ENCODE peak calls at places on chromosomes 5 and 9, in four cellular contexts. One of them, this sample, is unnamed.

GRCh38 chr5:176535655-176536131 is 1.5 kb downstream of the RNF44 start:
- DNase-seq in stimulated activated CD4-positive, alpha-beta T cell treated with anti-CD3 and anti-CD28 coated beads, Interleukin-4, amount 100 ng/mL, for 24 hours: no peak
- DNase-seq in occipital lobe: no peak
- DNase-seq in foreskin fibroblast: peak
- DNase-seq in this sample: no peak

GRCh38 chr9:106622148-106622547 is 240.8 kb upstream of the ZNF462 start:
- DNase-seq in stimulated activated CD4-positive, alpha-beta T cell treated with anti-CD3 and anti-CD28 coated beads, Interleukin-4, amount 100 ng/mL, for 24 hours: no peak
- DNase-seq in occipital lobe: no peak
- DNase-seq in foreskin fibroblast: no peak
- DNase-seq in this sample: peak

GRCh38 chr5:79929095-79929494 is 62.0 kb downstream of the MTX3 start:
- DNase-seq in stimulated activated CD4-positive, alpha-beta T cell treated with anti-CD3 and anti-CD28 coated beads, Interleukin-4, amount 100 ng/mL, for 24 hours: no peak
- DNase-seq in occipital lobe: no peak
- DNase-seq in foreskin fibroblast: no peak
- DNase-seq in this sample: no peak

GRCh38 chr5:97641081-97641480 is 458.0 kb upstream of the RIOK2 start:
- DNase-seq in foreskin fibroblast: peak
- DNase-seq in occipital lobe: no peak
- DNase-seq in stimulated activated CD4-positive, alpha-beta T cell treated with anti-CD3 and anti-CD28 coated beads, Interleukin-4, amount 100 ng/mL, for 24 hours: no peak
- DNase-seq in this sample: no peak

GRCh38 chr5:154367101-154367500 is 78.7 kb upstream of the SAP30L start:
- DNase-seq in occipital lobe: no peak
- DNase-seq in stimulated activated CD4-positive, alpha-beta T cell treated with anti-CD3 and anti-CD28 coated beads, Interleukin-4, amount 100 ng/mL, for 24 hours: no peak
- DNase-seq in foreskin fibroblast: peak
- DNase-seq in this sample: no peak

GRCh38 chr5:81428866-81429265 is 34.9 kb upstream of the ACOT12 start:
- DNase-seq in stimulated activated CD4-positive, alpha-beta T cell treated with anti-CD3 and anti-CD28 coated beads, Interleukin-4, amount 100 ng/mL, for 24 hours: no peak
- DNase-seq in foreskin fibroblast: no peak
- DNase-seq in occipital lobe: no peak
- DNase-seq in this sample: no peak

GRCh38 chr5:86861514-86861913 is 243.8 kb downstream of the COX7C start:
- DNase-seq in foreskin fibroblast: no peak
- DNase-seq in occipital lobe: no peak
- DNase-seq in stimulated activated CD4-positive, alpha-beta T cell treated with anti-CD3 and anti-CD28 coated beads, Interleukin-4, amount 100 ng/mL, for 24 hours: no peak
- DNase-seq in this sample: no peak

GRCh38 chr5:153654892-153655520 is 164.5 kb downstream of the GRIA1 start:
- DNase-seq in occipital lobe: no peak
- DNase-seq in foreskin fibroblast: peak
- DNase-seq in stimulated activated CD4-positive, alpha-beta T cell treated with anti-CD3 and anti-CD28 coated beads, Interleukin-4, amount 100 ng/mL, for 24 hours: no peak
- DNase-seq in this sample: no peak

GRCh38 chr5:76521240-76521758 is 101.9 kb downstream of the F2RL2 start:
- DNase-seq in occipital lobe: no peak
- DNase-seq in stimulated activated CD4-positive, alpha-beta T cell treated with anti-CD3 and anti-CD28 coated beads, Interleukin-4, amount 100 ng/mL, for 24 hours: peak
- DNase-seq in foreskin fibroblast: peak
- DNase-seq in this sample: no peak

GRCh38 chr5:93010626-93011025 is 570.4 kb downstream of the NR2F1-AS1 start:
- DNase-seq in occipital lobe: no peak
- DNase-seq in foreskin fibroblast: no peak
- DNase-seq in stimulated activated CD4-positive, alpha-beta T cell treated with anti-CD3 and anti-CD28 coated beads, Interleukin-4, amount 100 ng/mL, for 24 hours: no peak
- DNase-seq in this sample: no peak

GRCh38 chr9:126327016-126327749 is 554 bp downstream of the MVB12B start:
- DNase-seq in occipital lobe: no peak
- DNase-seq in stimulated activated CD4-positive, alpha-beta T cell treated with anti-CD3 and anti-CD28 coated beads, Interleukin-4, amount 100 ng/mL, for 24 hours: peak
- DNase-seq in foreskin fibroblast: peak
- DNase-seq in this sample: no peak

GRCh38 chr5:114192108-114192507 is 169.8 kb upstream of the KCNN2 start:
- DNase-seq in stimulated activated CD4-positive, alpha-beta T cell treated with anti-CD3 and anti-CD28 coated beads, Interleukin-4, amount 100 ng/mL, for 24 hours: no peak
- DNase-seq in foreskin fibroblast: peak
- DNase-seq in occipital lobe: no peak
- DNase-seq in this sample: no peak

GRCh38 chr5:78300464-78301045 is 6.1 kb upstream of the AP3B1 start:
- DNase-seq in foreskin fibroblast: peak
- DNase-seq in occipital lobe: no peak
- DNase-seq in stimulated activated CD4-positive, alpha-beta T cell treated with anti-CD3 and anti-CD28 coated beads, Interleukin-4, amount 100 ng/mL, for 24 hours: no peak
- DNase-seq in this sample: no peak

GRCh38 chr5:175846332-175846731 is 25.0 kb upstream of the CPLX2 start:
- DNase-seq in occipital lobe: no peak
- DNase-seq in foreskin fibroblast: no peak
- DNase-seq in stimulated activated CD4-positive, alpha-beta T cell treated with anti-CD3 and anti-CD28 coated beads, Interleukin-4, amount 100 ng/mL, for 24 hours: no peak
- DNase-seq in this sample: no peak

GRCh38 chr5:79886456-79886855 is 104.6 kb downstream of the MTX3 start:
- DNase-seq in occipital lobe: no peak
- DNase-seq in foreskin fibroblast: no peak
- DNase-seq in stimulated activated CD4-positive, alpha-beta T cell treated with anti-CD3 and anti-CD28 coated beads, Interleukin-4, amount 100 ng/mL, for 24 hours: no peak
- DNase-seq in this sample: no peak

GRCh38 chr9:31969552-31969951 is 414.9 kb upstream of the ACO1 start:
- DNase-seq in occipital lobe: no peak
- DNase-seq in stimulated activated CD4-positive, alpha-beta T cell treated with anti-CD3 and anti-CD28 coated beads, Interleukin-4, amount 100 ng/mL, for 24 hours: no peak
- DNase-seq in foreskin fibroblast: no peak
- DNase-seq in this sample: no peak

GRCh38 chr9:137534256-137535119 is 15.7 kb downstream of the PNPLA7 start:
- DNase-seq in foreskin fibroblast: peak
- DNase-seq in stimulated activated CD4-positive, alpha-beta T cell treated with anti-CD3 and anti-CD28 coated beads, Interleukin-4, amount 100 ng/mL, for 24 hours: peak
- DNase-seq in occipital lobe: no peak
- DNase-seq in this sample: peak

GRCh38 chr9:114238919-114239879 is 83.7 kb upstream of the ORM1 start:
- DNase-seq in stimulated activated CD4-positive, alpha-beta T cell treated with anti-CD3 and anti-CD28 coated beads, Interleukin-4, amount 100 ng/mL, for 24 hours: no peak
- DNase-seq in foreskin fibroblast: peak
- DNase-seq in occipital lobe: no peak
- DNase-seq in this sample: peak

GRCh38 chr5:142012792-142013388 is at the start of gene GNPDA1:
- DNase-seq in occipital lobe: peak
- DNase-seq in stimulated activated CD4-positive, alpha-beta T cell treated with anti-CD3 and anti-CD28 coated beads, Interleukin-4, amount 100 ng/mL, for 24 hours: peak
- DNase-seq in foreskin fibroblast: peak
- DNase-seq in this sample: peak

GRCh38 chr5:86684222-86684621 is 66.5 kb downstream of the COX7C start:
- DNase-seq in stimulated activated CD4-positive, alpha-beta T cell treated with anti-CD3 and anti-CD28 coated beads, Interleukin-4, amount 100 ng/mL, for 24 hours: no peak
- DNase-seq in occipital lobe: no peak
- DNase-seq in foreskin fibroblast: peak
- DNase-seq in this sample: no peak

GRCh38 chr5:160188151-160188967 is 40.9 kb upstream of the FABP6 start:
- DNase-seq in foreskin fibroblast: peak
- DNase-seq in stimulated activated CD4-positive, alpha-beta T cell treated with anti-CD3 and anti-CD28 coated beads, Interleukin-4, amount 100 ng/mL, for 24 hours: no peak
- DNase-seq in occipital lobe: no peak
- DNase-seq in this sample: peak

GRCh38 chr5:138212828-138213160 is 329 bp downstream of the CDC23 start:
- DNase-seq in foreskin fibroblast: no peak
- DNase-seq in occipital lobe: peak
- DNase-seq in stimulated activated CD4-positive, alpha-beta T cell treated with anti-CD3 and anti-CD28 coated beads, Interleukin-4, amount 100 ng/mL, for 24 hours: no peak
- DNase-seq in this sample: peak

GRCh38 chr5:139636207-139636792 is 11.8 kb upstream of the CXXC5 start:
- DNase-seq in stimulated activated CD4-positive, alpha-beta T cell treated with anti-CD3 and anti-CD28 coated beads, Interleukin-4, amount 100 ng/mL, for 24 hours: peak
- DNase-seq in occipital lobe: no peak
- DNase-seq in foreskin fibroblast: no peak
- DNase-seq in this sample: no peak

GRCh38 chr9:34310205-34310604 is 18.9 kb downstream of the KIF24 start:
- DNase-seq in occipital lobe: no peak
- DNase-seq in foreskin fibroblast: peak
- DNase-seq in stimulated activated CD4-positive, alpha-beta T cell treated with anti-CD3 and anti-CD28 coated beads, Interleukin-4, amount 100 ng/mL, for 24 hours: no peak
- DNase-seq in this sample: no peak

GRCh38 chr5:164097747-164098146 is 592.3 kb downstream of the MAT2B start:
- DNase-seq in occipital lobe: no peak
- DNase-seq in foreskin fibroblast: no peak
- DNase-seq in stimulated activated CD4-positive, alpha-beta T cell treated with anti-CD3 and anti-CD28 coated beads, Interleukin-4, amount 100 ng/mL, for 24 hours: no peak
- DNase-seq in this sample: no peak

GRCh38 chr5:1405121-1405520 is 40.1 kb downstream of the SLC6A3 start:
- DNase-seq in stimulated activated CD4-positive, alpha-beta T cell treated with anti-CD3 and anti-CD28 coated beads, Interleukin-4, amount 100 ng/mL, for 24 hours: no peak
- DNase-seq in foreskin fibroblast: no peak
- DNase-seq in occipital lobe: no peak
- DNase-seq in this sample: no peak

GRCh38 chr5:11897831-11898230 is 6.4 kb downstream of the CTNND2 start:
- DNase-seq in occipital lobe: no peak
- DNase-seq in stimulated activated CD4-positive, alpha-beta T cell treated with anti-CD3 and anti-CD28 coated beads, Interleukin-4, amount 100 ng/mL, for 24 hours: no peak
- DNase-seq in foreskin fibroblast: no peak
- DNase-seq in this sample: no peak

GRCh38 chr5:38110130-38110529 is 148.2 kb upstream of the EGFLAM start:
- DNase-seq in occipital lobe: no peak
- DNase-seq in stimulated activated CD4-positive, alpha-beta T cell treated with anti-CD3 and anti-CD28 coated beads, Interleukin-4, amount 100 ng/mL, for 24 hours: no peak
- DNase-seq in foreskin fibroblast: no peak
- DNase-seq in this sample: no peak

GRCh38 chr5:129216001-129216400 is 121.5 kb downstream of the ISOC1 start:
- DNase-seq in occipital lobe: no peak
- DNase-seq in stimulated activated CD4-positive, alpha-beta T cell treated with anti-CD3 and anti-CD28 coated beads, Interleukin-4, amount 100 ng/mL, for 24 hours: no peak
- DNase-seq in foreskin fibroblast: no peak
- DNase-seq in this sample: no peak

GRCh38 chr5:156181656-156182055 is 145.3 kb upstream of the SGCD start:
- DNase-seq in foreskin fibroblast: peak
- DNase-seq in occipital lobe: no peak
- DNase-seq in stimulated activated CD4-positive, alpha-beta T cell treated with anti-CD3 and anti-CD28 coated beads, Interleukin-4, amount 100 ng/mL, for 24 hours: no peak
- DNase-seq in this sample: no peak

GRCh38 chr5:113480243-113480642 is 8.0 kb downstream of the MCC start:
- DNase-seq in occipital lobe: no peak
- DNase-seq in stimulated activated CD4-positive, alpha-beta T cell treated with anti-CD3 and anti-CD28 coated beads, Interleukin-4, amount 100 ng/mL, for 24 hours: no peak
- DNase-seq in foreskin fibroblast: peak
- DNase-seq in this sample: no peak

GRCh38 chr9:33813712-33814641 is 3.0 kb upstream of the UBE2R2 start:
- DNase-seq in occipital lobe: no peak
- DNase-seq in foreskin fibroblast: peak
- DNase-seq in stimulated activated CD4-positive, alpha-beta T cell treated with anti-CD3 and anti-CD28 coated beads, Interleukin-4, amount 100 ng/mL, for 24 hours: peak
- DNase-seq in this sample: no peak

GRCh38 chr5:174555726-174556125 is 168.7 kb upstream of the MSX2 start:
- DNase-seq in stimulated activated CD4-positive, alpha-beta T cell treated with anti-CD3 and anti-CD28 coated beads, Interleukin-4, amount 100 ng/mL, for 24 hours: no peak
- DNase-seq in occipital lobe: no peak
- DNase-seq in foreskin fibroblast: no peak
- DNase-seq in this sample: no peak

This sample was measured in Right ventricle myocardium inferior.